ENCODE peak calls at places on chromosomes 3 and 15, in seven cellular contexts. One of them, this sample, is unnamed.
A peak's percentile ranks its signal among the peaks of the same experiment; 100 is the strongest.

GRCh38 chr3:107117922-107118576 is 259.2 kb upstream of the CCDC54 start:
- DNase-seq in tibial artery: peak; percentile 26
- DNase-seq in heart right ventricle: peak; percentile 58
- DNase-seq in AG04450: peak; percentile 43
- DNase-seq in transverse colon: no peak
- DNase-seq in GM13977: peak; percentile 48
- DNase-seq in MM.1S: peak; percentile 7
- DNase-seq in this sample: no peak

GRCh38 chr3:151460774-151461450 is at the start of gene IGSF10:
- DNase-seq in tibial artery: no peak
- DNase-seq in heart right ventricle: no peak
- DNase-seq in AG04450: no peak
- DNase-seq in transverse colon: peak; percentile 13
- DNase-seq in GM13977: no peak
- DNase-seq in MM.1S: no peak
- DNase-seq in this sample: no peak

GRCh38 chr15:71440479-71441071 is 325.3 kb downstream of the THSD4 start:
- DNase-seq in tibial artery: no peak
- DNase-seq in heart right ventricle: no peak
- DNase-seq in AG04450: peak; percentile 37
- DNase-seq in transverse colon: no peak
- DNase-seq in GM13977: peak; percentile 48
- DNase-seq in MM.1S: peak; percentile 61
- DNase-seq in this sample: no peak

GRCh38 chr3:194631696-194632095 is 1.5 kb downstream of the TMEM44 start:
- DNase-seq in tibial artery: no peak
- DNase-seq in heart right ventricle: no peak
- DNase-seq in AG04450: no peak
- DNase-seq in transverse colon: no peak
- DNase-seq in GM13977: no peak
- DNase-seq in MM.1S: no peak
- DNase-seq in this sample: no peak

GRCh38 chr3:354433-354832 is 157.9 kb downstream of the CHL1 start:
- DNase-seq in tibial artery: no peak
- DNase-seq in heart right ventricle: no peak
- DNase-seq in AG04450: peak; percentile 29
- DNase-seq in transverse colon: peak; percentile 14
- DNase-seq in GM13977: peak; percentile 22
- DNase-seq in MM.1S: peak; percentile 40
- DNase-seq in this sample: no peak

GRCh38 chr3:157532529-157533297 is 29.5 kb upstream of the VEPH1 start:
- DNase-seq in tibial artery: no peak
- DNase-seq in heart right ventricle: peak; percentile 29
- DNase-seq in AG04450: peak; percentile 71
- DNase-seq in transverse colon: no peak
- DNase-seq in GM13977: peak; percentile 57
- DNase-seq in MM.1S: peak; percentile 74
- DNase-seq in this sample: no peak

GRCh38 chr3:186108106-186108940 is 566 bp downstream of the ETV5 start:
- DNase-seq in tibial artery: no peak
- DNase-seq in heart right ventricle: peak; percentile 32
- DNase-seq in AG04450: no peak
- DNase-seq in transverse colon: no peak
- DNase-seq in GM13977: peak; percentile 80
- DNase-seq in MM.1S: peak; percentile 9
- DNase-seq in this sample: peak; percentile 37

GRCh38 chr3:117661636-117662095 is 952.1 kb downstream of the TUSC7 start:
- DNase-seq in tibial artery: no peak
- DNase-seq in heart right ventricle: no peak
- DNase-seq in AG04450: peak; percentile 20
- DNase-seq in transverse colon: no peak
- DNase-seq in GM13977: no peak
- DNase-seq in MM.1S: no peak
- DNase-seq in this sample: no peak

GRCh38 chr3:10463191-10464067 is 42.0 kb downstream of the ATP2B2 start:
- DNase-seq in tibial artery: no peak
- DNase-seq in heart right ventricle: no peak
- DNase-seq in AG04450: no peak
- DNase-seq in transverse colon: no peak
- DNase-seq in GM13977: no peak
- DNase-seq in MM.1S: no peak
- DNase-seq in this sample: no peak

GRCh38 chr3:112735927-112736326 is 95.0 kb upstream of the CCDC80 start:
- DNase-seq in tibial artery: no peak
- DNase-seq in heart right ventricle: no peak
- DNase-seq in AG04450: no peak
- DNase-seq in transverse colon: no peak
- DNase-seq in GM13977: no peak
- DNase-seq in MM.1S: no peak
- DNase-seq in this sample: no peak

GRCh38 chr15:62618432-62618831 is 424.1 kb upstream of the TPM1 start:
- DNase-seq in tibial artery: no peak
- DNase-seq in heart right ventricle: no peak
- DNase-seq in AG04450: peak; percentile 79
- DNase-seq in transverse colon: no peak
- DNase-seq in GM13977: no peak
- DNase-seq in MM.1S: no peak
- DNase-seq in this sample: no peak

GRCh38 chr3:46943237-46944187 is 33.0 kb downstream of the CCDC12 start:
- DNase-seq in tibial artery: no peak
- DNase-seq in heart right ventricle: no peak
- DNase-seq in AG04450: no peak
- DNase-seq in transverse colon: peak; percentile 69
- DNase-seq in GM13977: no peak
- DNase-seq in MM.1S: no peak
- DNase-seq in this sample: no peak

GRCh38 chr3:129119365-129120100 is 2.1 kb downstream of the RAB43 start:
- DNase-seq in tibial artery: no peak
- DNase-seq in heart right ventricle: no peak
- DNase-seq in AG04450: no peak
- DNase-seq in transverse colon: peak; percentile 76
- DNase-seq in GM13977: no peak
- DNase-seq in MM.1S: peak; percentile 61
- DNase-seq in this sample: no peak

GRCh38 chr3:135771760-135772159 is 193.8 kb upstream of the PPP2R3A start:
- DNase-seq in tibial artery: no peak
- DNase-seq in heart right ventricle: no peak
- DNase-seq in AG04450: no peak
- DNase-seq in transverse colon: no peak
- DNase-seq in GM13977: no peak
- DNase-seq in MM.1S: no peak
- DNase-seq in this sample: no peak

GRCh38 chr15:69498987-69499386 is 46.4 kb downstream of the RPLP1 start:
- DNase-seq in tibial artery: no peak
- DNase-seq in heart right ventricle: no peak
- DNase-seq in AG04450: no peak
- DNase-seq in transverse colon: no peak
- DNase-seq in GM13977: no peak
- DNase-seq in MM.1S: no peak
- DNase-seq in this sample: no peak

GRCh38 chr3:113783980-113784379 is 37.1 kb downstream of the ATP6V1A start:
- DNase-seq in tibial artery: no peak
- DNase-seq in heart right ventricle: no peak
- DNase-seq in AG04450: no peak
- DNase-seq in transverse colon: no peak
- DNase-seq in GM13977: no peak
- DNase-seq in MM.1S: no peak
- DNase-seq in this sample: no peak

GRCh38 chr3:32384938-32385337 is 6.7 kb upstream of the CMTM7 start:
- DNase-seq in tibial artery: no peak
- DNase-seq in heart right ventricle: peak; percentile 69
- DNase-seq in AG04450: no peak
- DNase-seq in transverse colon: no peak
- DNase-seq in GM13977: no peak
- DNase-seq in MM.1S: no peak
- DNase-seq in this sample: no peak

GRCh38 chr3:77039606-77040553 is at the start of gene ROBO2:
- DNase-seq in tibial artery: peak; percentile 22
- DNase-seq in heart right ventricle: no peak
- DNase-seq in AG04450: no peak
- DNase-seq in transverse colon: peak; percentile 10
- DNase-seq in GM13977: no peak
- DNase-seq in MM.1S: no peak
- DNase-seq in this sample: no peak

GRCh38 chr15:34582461-34583357 is 742 bp downstream of the GOLGA8B start:
- DNase-seq in tibial artery: no peak
- DNase-seq in heart right ventricle: no peak
- DNase-seq in AG04450: no peak
- DNase-seq in transverse colon: peak; percentile 44
- DNase-seq in GM13977: peak; percentile 75
- DNase-seq in MM.1S: peak; percentile 67
- DNase-seq in this sample: peak; percentile 32

GRCh38 chr3:124607163-124607562 is 123.1 kb upstream of the UMPS start:
- DNase-seq in tibial artery: no peak
- DNase-seq in heart right ventricle: no peak
- DNase-seq in AG04450: peak; percentile 39
- DNase-seq in transverse colon: no peak
- DNase-seq in GM13977: no peak
- DNase-seq in MM.1S: no peak
- DNase-seq in this sample: no peak

GRCh38 chr3:197926418-197926817 is 23.6 kb upstream of the RPL35A start:
- DNase-seq in tibial artery: no peak
- DNase-seq in heart right ventricle: no peak
- DNase-seq in AG04450: no peak
- DNase-seq in transverse colon: no peak
- DNase-seq in GM13977: no peak
- DNase-seq in MM.1S: no peak
- DNase-seq in this sample: no peak
- TF ChIP-seq CTCF in tibial artery: no peak
- TF ChIP-seq CTCF in heart right ventricle: no peak
- TF ChIP-seq CTCF in AG04450: peak; percentile 25
- TF ChIP-seq CTCF in transverse colon: no peak
- TF ChIP-seq CTCF in GM13977: peak; percentile 29
- TF ChIP-seq CTCF in MM.1S: peak; percentile 44
- TF ChIP-seq CTCF in this sample: no peak

DNA sequence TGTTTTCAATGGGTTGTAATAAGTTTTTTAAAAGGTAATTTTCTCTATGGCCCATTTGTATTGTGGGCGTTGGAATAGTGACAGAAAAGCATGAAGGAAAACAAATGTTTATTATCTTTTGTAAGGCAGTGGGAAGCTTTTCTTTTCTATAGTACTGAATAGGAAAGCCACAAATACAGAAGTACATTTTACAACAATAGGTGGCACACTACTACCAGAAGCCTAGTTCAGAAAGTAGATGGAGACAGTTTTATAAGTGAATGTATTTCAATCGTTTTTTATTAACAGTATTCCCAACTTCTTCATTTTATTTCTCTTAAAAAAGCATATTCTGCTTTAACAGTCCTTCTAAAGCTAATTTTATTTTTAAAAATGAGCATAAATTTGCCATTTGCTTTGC is 296.7 kb downstream of the PTPRG start:
- DNase-seq in tibial artery: no peak
- DNase-seq in heart right ventricle: no peak
- DNase-seq in AG04450: no peak
- DNase-seq in transverse colon: no peak
- DNase-seq in GM13977: peak; percentile 9
- DNase-seq in MM.1S: no peak
- DNase-seq in this sample: no peak
- TF ChIP-seq CTCF in tibial artery: peak; percentile 40
- TF ChIP-seq CTCF in heart right ventricle: peak; percentile 56
- TF ChIP-seq CTCF in AG04450: peak; percentile 57
- TF ChIP-seq CTCF in transverse colon: peak; percentile 30
- TF ChIP-seq CTCF in GM13977: peak; percentile 55
- TF ChIP-seq CTCF in MM.1S: peak; percentile 38
- TF ChIP-seq CTCF in this sample: no peak

DNA sequence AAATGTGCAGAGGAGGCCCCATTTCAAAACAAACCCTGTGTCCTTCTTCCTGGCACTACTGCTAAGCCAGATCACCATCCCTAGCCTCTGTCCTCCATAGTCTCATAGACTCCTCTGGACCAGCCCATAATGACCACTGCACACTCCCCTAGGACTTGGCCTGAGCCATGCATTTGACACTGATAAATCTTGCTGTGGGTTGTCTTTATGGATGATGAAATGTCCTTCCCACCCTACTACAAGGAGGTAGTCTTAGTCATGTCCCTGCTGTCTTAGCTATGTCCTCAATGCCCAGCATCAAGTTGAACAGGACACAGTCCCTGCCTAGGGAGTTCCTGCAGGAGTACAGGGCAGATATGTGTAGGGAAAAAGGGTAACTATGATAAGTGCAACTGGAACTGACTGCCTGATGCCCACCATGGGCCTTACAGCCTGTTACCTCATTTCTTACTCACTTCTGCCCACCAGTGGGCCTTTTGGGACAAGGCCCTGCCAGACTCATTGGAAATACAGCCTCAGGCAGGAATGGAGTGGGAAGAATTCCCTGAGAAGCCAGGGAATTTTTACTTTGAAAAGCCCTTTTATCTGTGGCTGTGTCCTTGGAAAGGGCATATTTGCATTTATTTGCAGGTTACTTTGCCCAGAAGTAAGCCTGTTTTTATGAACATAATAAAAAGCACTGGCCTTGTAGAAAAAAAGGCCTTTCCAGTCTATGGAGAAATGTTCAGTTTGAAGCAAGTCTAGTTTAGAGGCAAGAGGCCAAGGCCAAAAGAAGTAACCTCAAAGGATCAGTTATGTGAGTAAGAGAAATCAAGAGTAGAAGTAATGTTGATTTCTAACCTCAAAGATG is 199.6 kb upstream of the EIF1B start:
- DNase-seq in tibial artery: no peak
- DNase-seq in heart right ventricle: no peak
- DNase-seq in AG04450: no peak
- DNase-seq in transverse colon: no peak
- DNase-seq in GM13977: no peak
- DNase-seq in MM.1S: no peak
- DNase-seq in this sample: no peak
- TF ChIP-seq CTCF in tibial artery: peak; percentile 10
- TF ChIP-seq CTCF in heart right ventricle: no peak
- TF ChIP-seq CTCF in AG04450: no peak
- TF ChIP-seq CTCF in transverse colon: no peak
- TF ChIP-seq CTCF in GM13977: no peak
- TF ChIP-seq CTCF in MM.1S: no peak
- TF ChIP-seq CTCF in this sample: no peak

DNA sequence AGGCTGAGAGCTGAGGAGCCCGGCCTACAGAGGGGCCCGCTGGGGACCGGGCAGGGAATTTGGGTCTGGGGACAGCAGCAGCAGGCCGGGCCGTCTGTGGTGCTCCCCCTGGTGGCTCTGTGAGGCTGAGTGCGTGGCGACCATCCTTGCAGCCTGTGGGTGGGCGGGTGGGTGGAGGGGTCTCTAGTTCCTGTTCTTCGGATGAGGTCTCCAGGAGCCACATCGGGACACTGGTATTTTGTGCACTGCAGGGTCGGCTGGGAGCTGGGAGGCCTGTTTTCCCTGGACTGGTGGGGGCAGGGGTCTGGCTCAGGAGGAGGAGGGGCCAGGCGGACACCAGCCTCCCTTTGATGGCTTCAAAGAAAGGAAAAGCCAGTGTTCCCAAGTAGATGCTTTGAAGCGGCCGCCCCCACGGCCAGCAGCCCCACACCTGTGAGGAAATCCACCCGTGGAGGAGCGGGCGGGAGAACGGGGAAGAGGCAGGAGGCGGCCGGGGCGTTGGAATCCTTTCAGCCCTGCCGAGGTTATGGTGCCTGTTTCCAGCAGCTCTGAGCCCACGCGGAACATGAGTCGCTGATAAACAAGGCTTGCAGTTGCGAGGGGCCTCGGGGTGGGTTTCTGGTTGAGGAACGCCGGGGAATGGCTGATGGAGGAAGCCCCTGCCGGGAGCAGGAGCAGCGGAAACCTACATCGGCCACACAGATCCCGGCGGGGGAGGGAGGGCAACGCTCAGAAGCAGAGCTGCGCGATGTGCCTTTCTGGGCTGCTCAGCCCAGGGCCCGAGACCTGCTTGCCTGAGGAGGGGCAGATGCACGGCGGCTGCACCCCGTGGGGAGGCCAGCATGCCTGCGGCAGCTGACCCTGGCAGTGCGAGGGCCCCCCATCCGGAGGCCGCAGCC is 154.3 kb downstream of the NSMCE3 start:
- DNase-seq in tibial artery: no peak
- DNase-seq in heart right ventricle: no peak
- DNase-seq in AG04450: no peak
- DNase-seq in transverse colon: no peak
- DNase-seq in GM13977: no peak
- DNase-seq in MM.1S: no peak
- DNase-seq in this sample: no peak
- TF ChIP-seq CTCF in tibial artery: no peak
- TF ChIP-seq CTCF in heart right ventricle: peak; percentile 39
- TF ChIP-seq CTCF in AG04450: peak; percentile 45
- TF ChIP-seq CTCF in transverse colon: peak; percentile 23
- TF ChIP-seq CTCF in GM13977: peak; percentile 20
- TF ChIP-seq CTCF in MM.1S: no peak
- TF ChIP-seq CTCF in this sample: no peak

This sample was measured in activated B cell treated with CpG ODN at 0.5 μM for 24 hours.